ENCODE peak calls at places on chromosomes 16 and 17, in seven cellular contexts. One of them, this sample, is unnamed.

GRCh38 chr16:87895641-87896141 is 26.4 kb upstream of the SLC7A5 start:
- DNase-seq in stimulated activated CD4-positive, alpha-beta T cell treated with anti-CD3 and anti-CD28 coated beads, Interleukin-1b, Interleukin-23, amount 100 ng/mL, for 4 hours: peak; percentile 63
- DNase-seq in GM23338: no peak
- DNase-seq in EH: peak; percentile 74
- DNase-seq in Caki2: no peak
- DNase-seq in IMR-90: peak; percentile 52
- DNase-seq in HS-5: no peak
- DNase-seq in this sample: peak; percentile 62

GRCh38 chr17:44223574-44224046 is 4.1 kb upstream of the UBTF start:
- DNase-seq in stimulated activated CD4-positive, alpha-beta T cell treated with anti-CD3 and anti-CD28 coated beads, Interleukin-1b, Interleukin-23, amount 100 ng/mL, for 4 hours: no peak
- DNase-seq in GM23338: no peak
- DNase-seq in HS-5: peak; percentile 90
- DNase-seq in Caki2: peak; percentile 55
- DNase-seq in EH: peak; percentile 46
- DNase-seq in IMR-90: peak; percentile 65
- DNase-seq in this sample: no peak

GRCh38 chr17:74493381-74493833 is 27.0 kb downstream of the CD300A start:
- DNase-seq in HS-5: no peak
- DNase-seq in IMR-90: peak; percentile 45
- DNase-seq in GM23338: peak; percentile 94
- DNase-seq in stimulated activated CD4-positive, alpha-beta T cell treated with anti-CD3 and anti-CD28 coated beads, Interleukin-1b, Interleukin-23, amount 100 ng/mL, for 4 hours: peak; percentile 57
- DNase-seq in Caki2: peak; percentile 49
- DNase-seq in EH: peak; percentile 30
- DNase-seq in this sample: no peak

GRCh38 chr16:53052519-53053501 is at the start of gene CHD9NB:
- DNase-seq in GM23338: no peak
- DNase-seq in EH: peak; percentile 89
- DNase-seq in HS-5: peak; percentile 88
- DNase-seq in Caki2: peak; percentile 87
- DNase-seq in IMR-90: peak; percentile 86
- DNase-seq in stimulated activated CD4-positive, alpha-beta T cell treated with anti-CD3 and anti-CD28 coated beads, Interleukin-1b, Interleukin-23, amount 100 ng/mL, for 4 hours: no peak
- DNase-seq in this sample: no peak

GRCh38 chr17:76726766-76727718 is at the start of gene METTL23:
- DNase-seq in GM23338: peak; percentile 76
- DNase-seq in IMR-90: peak; percentile 77
- DNase-seq in stimulated activated CD4-positive, alpha-beta T cell treated with anti-CD3 and anti-CD28 coated beads, Interleukin-1b, Interleukin-23, amount 100 ng/mL, for 4 hours: peak; percentile 72
- DNase-seq in EH: peak; percentile 79
- DNase-seq in Caki2: no peak
- DNase-seq in HS-5: no peak
- DNase-seq in this sample: peak; percentile 87

GRCh38 chr17:77185137-77185536 is 44.4 kb downstream of the SEC14L1 start:
- DNase-seq in GM23338: no peak
- DNase-seq in stimulated activated CD4-positive, alpha-beta T cell treated with anti-CD3 and anti-CD28 coated beads, Interleukin-1b, Interleukin-23, amount 100 ng/mL, for 4 hours: no peak
- DNase-seq in EH: no peak
- DNase-seq in Caki2: no peak
- DNase-seq in HS-5: no peak
- DNase-seq in IMR-90: no peak
- DNase-seq in this sample: no peak

GRCh38 chr17:50260501-50260911 is 13.8 kb upstream of the TMEM92 start:
- DNase-seq in HS-5: no peak
- DNase-seq in GM23338: no peak
- DNase-seq in EH: no peak
- DNase-seq in IMR-90: no peak
- DNase-seq in Caki2: no peak
- DNase-seq in stimulated activated CD4-positive, alpha-beta T cell treated with anti-CD3 and anti-CD28 coated beads, Interleukin-1b, Interleukin-23, amount 100 ng/mL, for 4 hours: no peak
- DNase-seq in this sample: no peak

GRCh38 chr16:74650966-74651567 is 15.6 kb downstream of the RFWD3 start:
- DNase-seq in EH: peak; percentile 18
- DNase-seq in IMR-90: no peak
- DNase-seq in GM23338: peak; percentile 53
- DNase-seq in Caki2: no peak
- DNase-seq in stimulated activated CD4-positive, alpha-beta T cell treated with anti-CD3 and anti-CD28 coated beads, Interleukin-1b, Interleukin-23, amount 100 ng/mL, for 4 hours: no peak
- DNase-seq in HS-5: no peak
- DNase-seq in this sample: no peak

GRCh38 chr17:36204724-36205500 is 6.0 kb upstream of the CCL4L2 start:
- DNase-seq in stimulated activated CD4-positive, alpha-beta T cell treated with anti-CD3 and anti-CD28 coated beads, Interleukin-1b, Interleukin-23, amount 100 ng/mL, for 4 hours: no peak
- DNase-seq in EH: no peak
- DNase-seq in GM23338: no peak
- DNase-seq in Caki2: no peak
- DNase-seq in HS-5: no peak
- DNase-seq in IMR-90: no peak
- DNase-seq in this sample: no peak

This sample was measured in GM06990.